ENCODE peak calls at places on chromosomes 6 and 20, in seven cellular contexts. B is cardiac muscle cell, Q is heart left ventricle, T is psoas muscle, Z is right lobe of liver, V is stomach, N is pancreas. W is an unnamed sample.

GRCh38 chr6:160132776-160133338 is 11.2 kb downstream of the SLC22A1 start:
- DNase-seq in N (no peak), V (peak), Q (no peak), T (no peak), B (peak), Z (no peak), W (no peak)

GRCh38 chr6:88975369-88975768 is 12.0 kb upstream of the RNGTT start:
- DNase-seq in Q (no peak), B (no peak), Z (no peak), T (no peak), N (no peak), V (no peak), W (no peak)

GRCh38 chr6:36852481-36853147 is 13.4 kb upstream of the CPNE5 start:
- DNase-seq in N (no peak), V (no peak), B (peak), Z (no peak), T (peak), Q (no peak), W (no peak)

GRCh38 chr6:11772109-11772830 is 6.3 kb downstream of the ADTRP start:
- DNase-seq in V (no peak), T (no peak), Z (no peak), N (no peak), B (peak), Q (no peak), W (no peak)

GRCh38 chr20:62889871-62890270 is 28.2 kb upstream of the TCFL5 start:
- DNase-seq in Q (no peak), Z (no peak), B (no peak), V (no peak), T (no peak), N (no peak), W (no peak)

GRCh38 chr20:2746636-2747265 is 53.7 kb downstream of the CPXM1 start:
- DNase-seq in Q (no peak), V (no peak), B (no peak), N (no peak), T (no peak), Z (no peak), W (no peak)

GRCh38 chr6:169589699-169590257 is 112.1 kb downstream of the WDR27 start:
- DNase-seq in B (no peak), T (no peak), Q (no peak), N (no peak), V (no peak), Z (no peak), W (no peak)

GRCh38 chr6:131875647-131876046 is 67.8 kb downstream of the ENPP1 start:
- DNase-seq in N (peak), T (no peak), B (no peak), Z (no peak), Q (no peak), V (no peak), W (no peak)

GRCh38 chr6:43629505-43630300 is 639 bp upstream of the GTPBP2 start:
- DNase-seq in B (peak), Z (peak), V (peak), T (peak), Q (peak), N (peak), W (peak)

GRCh38 chr6:143971453-143971852 is 36.6 kb downstream of the PLAGL1 start:
- DNase-seq in V (no peak), N (no peak), B (no peak), Z (no peak), Q (no peak), T (no peak), W (no peak)

GRCh38 chr6:13866291-13866690 is 51.9 kb upstream of the MCUR1 start:
- DNase-seq in N (no peak), Z (no peak), T (no peak), V (no peak), Q (no peak), B (no peak), W (no peak)

GRCh38 chr20:39605908-39606307 is 643.8 kb downstream of the DHX35 start:
- DNase-seq in V (no peak), Z (no peak), B (no peak), N (no peak), Q (no peak), T (no peak), W (no peak)

GRCh38 chr6:4655196-4656025 is 120.8 kb upstream of the CDYL start:
- DNase-seq in B (no peak), T (no peak), V (no peak), N (no peak), Z (no peak), Q (no peak), W (no peak)

GRCh38 chr6:100246206-100246605 is 218.5 kb downstream of the SIM1 start:
- DNase-seq in Z (no peak), Q (no peak), T (no peak), N (no peak), V (no peak), B (no peak), W (no peak)

GRCh38 chr20:24488064-24488799 is 18.8 kb downstream of the SYNDIG1 start:
- DNase-seq in N (no peak), V (no peak), Q (no peak), B (no peak), T (no peak), Z (no peak), W (no peak)

GRCh38 chr20:4152696-4153235 is 137.4 kb upstream of the RNF24 start:
- DNase-seq in T (no peak), Q (no peak), B (no peak), Z (no peak), N (no peak), V (no peak), W (no peak)

GRCh38 chr6:115545410-115545986 is 515.2 kb downstream of the FRK start:
- DNase-seq in Q (peak), V (no peak), Z (no peak), B (no peak), N (no peak), T (peak), W (no peak)

GRCh38 chr20:31564284-31564683 is 40.8 kb upstream of the ID1 start:
- DNase-seq in T (no peak), Z (no peak), Q (no peak), N (no peak), V (no peak), B (no peak), W (no peak)

GRCh38 chr6:153727910-153728309 is 311.1 kb upstream of the OPRM1 start:
- DNase-seq in Z (no peak), N (no peak), Q (no peak), T (no peak), V (no peak), B (peak), W (no peak)

GRCh38 chr20:57904706-57905105 is 194.9 kb upstream of the PMEPA1 start:
- DNase-seq in Q (no peak), Z (no peak), N (no peak), V (no peak), B (no peak), T (no peak), W (no peak)

GRCh38 chr20:40741507-40742106 is 52.6 kb upstream of the MAFB start:
- DNase-seq in N (no peak), T (no peak), Z (peak), V (peak), Q (no peak), B (peak), W (peak)

GRCh38 chr6:43060034-43060754 is 763 bp downstream of the KLC4 start:
- DNase-seq in Z (peak), V (peak), N (peak), Q (no peak), T (no peak), B (peak), W (no peak)

GRCh38 chr20:42366626-42367025 is 748.4 kb upstream of the CHD6 start:
- DNase-seq in T (no peak), Q (no peak), V (no peak), Z (no peak), B (no peak), N (no peak), W (no peak)

GRCh38 chr20:21503345-21503744 is 10.5 kb downstream of the NKX2-2 start:
- DNase-seq in N (no peak), V (no peak), Q (no peak), T (no peak), B (peak), Z (no peak), W (no peak)

GRCh38 chr6:166464418-166465400 is 82.0 kb upstream of the MPC1 start:
- DNase-seq in T (no peak), N (no peak), Z (no peak), V (no peak), B (no peak), Q (no peak), W (no peak)

DNA sequence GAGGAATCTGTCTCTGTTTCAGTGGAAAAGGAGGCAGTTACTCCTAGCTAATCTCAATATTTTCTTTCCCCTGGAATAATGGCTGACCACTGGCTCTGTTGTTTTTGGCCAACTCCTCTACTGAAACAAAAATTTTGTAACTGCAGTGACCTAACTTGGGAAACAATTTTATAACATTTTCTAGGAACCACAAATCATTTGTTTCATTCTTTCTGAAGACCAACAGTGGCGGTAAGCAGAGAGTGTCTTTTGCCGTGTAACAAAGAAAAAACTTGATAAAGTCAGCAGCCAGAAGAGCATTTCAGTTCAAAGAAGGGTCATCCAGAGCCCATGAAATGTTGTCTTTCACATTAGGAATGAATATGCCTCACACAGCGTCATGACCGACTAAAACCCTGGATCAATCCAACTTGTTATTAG is 11.8 kb upstream of the BFSP1 start:
- DNase-seq in N (no peak), Q (no peak), V (no peak), T (no peak), B (peak), Z (no peak), W (no peak)
- H3K27ac ChIP-seq in N (peak), Q (no peak), V (peak), T (peak), B (no peak), Z (no peak), W (peak)

DNA sequence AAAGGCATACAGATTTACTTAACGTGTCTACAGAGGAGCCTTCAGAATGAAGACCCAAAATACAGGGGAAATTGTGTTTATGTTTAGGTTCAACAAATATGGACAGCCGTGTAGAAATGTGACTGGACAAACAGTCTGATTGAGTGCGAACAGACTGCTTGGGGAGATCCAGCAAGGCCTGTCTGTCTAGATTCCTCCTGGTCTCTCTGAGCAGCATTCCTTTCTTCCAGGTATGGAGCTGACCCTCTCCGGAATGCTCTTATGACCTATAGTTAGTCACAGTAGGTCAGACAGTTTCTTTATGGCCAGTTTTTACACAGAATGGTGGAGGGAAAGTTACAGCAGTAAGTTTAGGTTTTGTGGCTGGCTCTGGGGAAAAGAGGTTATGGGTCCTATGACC is 9.0 kb downstream of the RIN2 start:
- DNase-seq in B (no peak), Z (no peak), V (no peak), T (no peak), N (no peak), Q (no peak), W (no peak)
- H3K4me3 ChIP-seq in B (no peak), Z (no peak), V (no peak), T (no peak), N (no peak), Q (no peak), W (no peak)

GRCh38 chr6:73680289-73680688 is 15.7 kb upstream of the CD109 start:
- DNase-seq in V (no peak), Q (no peak), B (no peak), T (no peak), N (no peak), Z (no peak), W (no peak)

GRCh38 chr6:73675466-73676098 is 20.4 kb upstream of the CD109 start:
- DNase-seq in Q (peak), T (peak), B (peak), N (peak), V (peak), Z (peak), W (peak)

GRCh38 chr6:73679009-73679408 is 17.0 kb upstream of the CD109 start:
- DNase-seq in Q (no peak), Z (no peak), N (no peak), V (no peak), T (no peak), B (no peak), W (no peak)
- H3K27ac ChIP-seq in Q (no peak), Z (no peak), N (no peak), V (no peak), T (no peak), B (no peak), W (no peak)

DNA sequence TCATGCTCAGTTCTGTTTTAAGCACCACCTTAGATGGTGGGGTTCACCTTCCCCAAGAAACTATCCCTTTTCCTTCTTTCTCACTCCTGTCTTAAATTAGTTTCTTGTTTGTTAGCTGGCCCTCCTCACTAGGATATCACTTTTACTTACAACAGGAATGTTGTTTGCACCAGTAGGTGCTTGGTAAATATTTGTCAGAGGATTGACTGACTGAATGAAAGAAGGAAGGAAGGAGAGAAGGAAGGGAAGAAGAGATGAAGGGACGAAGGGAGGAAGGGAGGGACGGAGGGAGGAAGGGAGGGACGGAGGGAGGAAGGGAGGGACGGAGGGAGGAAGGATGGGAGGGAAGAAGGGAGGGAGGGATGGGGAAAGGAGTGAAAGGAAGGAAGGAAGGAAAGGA is 543 bp upstream of the KCNK15 start:
- DNase-seq in Z (no peak), T (no peak), B (no peak), N (no peak), Q (no peak), V (no peak), W (no peak)
- H3K4me3 ChIP-seq in Z (no peak), T (no peak), B (no peak), N (no peak), Q (no peak), V (no peak), W (peak)

DNA sequence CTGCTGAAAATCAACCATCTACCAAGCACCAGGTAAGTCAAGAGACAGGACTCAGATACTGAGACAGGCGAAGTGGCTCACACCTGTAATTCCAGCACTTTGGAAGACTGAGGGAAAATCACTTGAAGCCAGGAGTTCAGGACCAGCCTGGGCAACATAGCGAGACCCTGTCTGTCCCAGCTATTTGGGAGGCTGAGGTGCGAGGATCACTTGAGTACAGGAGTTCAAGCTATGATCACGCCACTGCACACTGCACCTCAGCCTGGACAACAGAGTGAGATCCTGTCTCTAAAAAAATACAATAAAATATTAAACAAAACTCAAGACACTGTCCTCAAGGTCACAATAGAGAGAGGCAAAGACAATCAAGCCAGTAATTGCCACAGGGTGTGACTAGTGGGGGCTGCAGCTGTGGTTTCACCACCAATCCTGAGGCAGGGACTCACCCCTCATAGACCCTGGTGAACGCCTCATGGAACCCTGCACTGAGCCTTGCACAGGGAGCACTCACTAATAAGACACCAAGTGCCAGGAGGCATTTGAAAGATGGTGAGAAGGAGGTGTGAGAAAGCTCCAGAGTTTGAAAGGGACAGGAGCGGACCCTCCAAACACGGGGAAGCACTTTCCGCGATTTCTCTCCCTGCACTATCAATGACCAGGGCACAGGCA is 1.7 kb downstream of the SNHG17 start:
- DNase-seq in N (no peak), Z (no peak), Q (no peak), T (no peak), V (no peak), B (no peak), W (no peak)
- H3K27ac ChIP-seq in N (no peak), Z (no peak), Q (no peak), T (peak), V (no peak), B (no peak), W (peak)

GRCh38 chr6:133243723-133244122 is 2.6 kb downstream of the EYA4 start:
- DNase-seq in Q (no peak), N (no peak), Z (no peak), V (no peak), T (no peak), B (no peak), W (no peak)

GRCh38 chr6:133240511-133241087 is 558 bp upstream of the EYA4 start:
- DNase-seq in Q (peak), N (no peak), T (peak), Z (no peak), V (no peak), B (peak), W (no peak)

GRCh38 chr6:133241901-133242760 is 974 bp downstream of the EYA4 start:
- DNase-seq in N (no peak), Q (peak), Z (peak), B (peak), T (peak), V (no peak), W (no peak)

GRCh38 chr6:133242761-133243590 is 1.8 kb downstream of the EYA4 start:
- DNase-seq in B (peak), N (no peak), Z (no peak), Q (no peak), V (no peak), T (peak), W (no peak)

GRCh38 chr6:133241088-133241900 is at the start of gene EYA4:
- DNase-seq in V (no peak), Q (peak), B (peak), N (no peak), T (peak), Z (no peak), W (no peak)
- H3K4me3 ChIP-seq in V (peak), Q (peak), B (peak), N (peak), T (peak), Z (peak), W (peak)

W was measured in Peyer's patch.